ENCODE peak calls at places on chromosomes 3 and 15, in seven cellular contexts. H is mammary epithelial cell, M is PC-9, V is uterus, B is pancreas, C is A549, J is kidney. W is an unnamed sample.

GRCh38 chr15:99123706-99124451 is 19.0 kb downstream of the SYNM start:
- DNase-seq in H (peak), M (peak), V (peak), B (peak), C (peak), J (peak), W (peak)

GRCh38 chr3:64408770-64409169 is 183.5 kb upstream of the PRICKLE2 start:
- DNase-seq in H (no peak), M (no peak), V (no peak), B (no peak), C (no peak), J (no peak), W (no peak)

GRCh38 chr15:98444067-98444600 is 204.2 kb upstream of the IGF1R start:
- DNase-seq in H (no peak), M (peak), V (no peak), B (no peak), C (no peak), J (no peak), W (no peak)

GRCh38 chr3:13782501-13782900 is 97.4 kb downstream of the WNT7A start:
- DNase-seq in H (no peak), M (no peak), V (peak), B (no peak), C (no peak), J (peak), W (no peak)

GRCh38 chr3:184822654-184823053 is 10.7 kb downstream of the VPS8 start:
- DNase-seq in H (no peak), M (no peak), V (no peak), B (no peak), C (no peak), J (no peak), W (no peak)

GRCh38 chr15:53110999-53111398 is 320.9 kb upstream of the ONECUT1 start:
- DNase-seq in H (no peak), M (no peak), V (no peak), B (no peak), C (no peak), J (no peak), W (no peak)

GRCh38 chr3:100257601-100258000 is 3.2 kb upstream of the TBC1D23 start:
- DNase-seq in H (no peak), M (no peak), V (no peak), B (no peak), C (no peak), J (no peak), W (no peak)

GRCh38 chr3:65398953-65399352 is 639.8 kb downstream of the MAGI1 start:
- DNase-seq in H (peak), M (peak), V (no peak), B (no peak), C (no peak), J (no peak), W (no peak)

GRCh38 chr3:107429330-107430181 is 52.3 kb downstream of the CCDC54 start:
- DNase-seq in H (peak), M (peak), V (peak), B (peak), C (peak), J (peak), W (peak)

GRCh38 chr15:99717129-99718024 is 15.9 kb downstream of the LYSMD4 start:
- DNase-seq in H (no peak), M (no peak), V (no peak), B (no peak), C (no peak), J (no peak), W (no peak)

GRCh38 chr3:123449092-123449985 is 449 bp upstream of the ADCY5 start:
- DNase-seq in H (peak), M (no peak), V (peak), B (no peak), C (peak), J (no peak), W (no peak)

GRCh38 chr3:140712301-140712700 is 34.4 kb downstream of the TRIM42 start:
- DNase-seq in H (no peak), M (no peak), V (no peak), B (no peak), C (no peak), J (no peak), W (no peak)

GRCh38 chr15:70582143-70582945 is 181.0 kb downstream of the UACA start:
- DNase-seq in H (no peak), M (no peak), V (no peak), B (no peak), C (no peak), J (no peak), W (no peak)

GRCh38 chr3:8621872-8622271 is 22.7 kb downstream of the SSUH2 start:
- DNase-seq in H (no peak), M (no peak), V (peak), B (no peak), C (no peak), J (no peak), W (no peak)

GRCh38 chr3:64152100-64152499 is 73.2 kb downstream of the PRICKLE2 start:
- DNase-seq in H (peak), M (no peak), V (peak), B (no peak), C (peak), J (no peak), W (no peak)

GRCh38 chr3:59749291-59749690 is 699.5 kb upstream of the CFAP20DC start:
- DNase-seq in H (no peak), M (no peak), V (no peak), B (no peak), C (no peak), J (no peak), W (no peak)

GRCh38 chr15:35753486-35753885 is 207.5 kb upstream of the DPH6 start:
- DNase-seq in H (peak), M (no peak), V (no peak), B (no peak), C (no peak), J (no peak), W (no peak)

GRCh38 chr3:98735761-98736269 is 27.3 kb upstream of the ST3GAL6 start:
- DNase-seq in H (peak), M (no peak), V (no peak), B (no peak), C (no peak), J (no peak), W (no peak)

GRCh38 chr3:113948015-113948917 is 453 bp downstream of the ZDHHC23 start:
- DNase-seq in H (peak), M (peak), V (no peak), B (peak), C (peak), J (peak), W (no peak)

GRCh38 chr3:14617508-14618023 is 34.0 kb upstream of the CCDC174 start:
- DNase-seq in H (no peak), M (no peak), V (no peak), B (no peak), C (no peak), J (no peak), W (no peak)

GRCh38 chr3:154668187-154668586 is 238.2 kb upstream of the GPR149 start:
- DNase-seq in H (no peak), M (no peak), V (no peak), B (no peak), C (no peak), J (no peak), W (no peak)

GRCh38 chr3:179732661-179733348 is 80.0 kb downstream of the USP13 start:
- DNase-seq in H (no peak), M (no peak), V (no peak), B (no peak), C (no peak), J (no peak), W (no peak)

GRCh38 chr3:27521179-27521871 is 37.1 kb upstream of the SLC4A7 start:
- DNase-seq in H (peak), M (peak), V (no peak), B (no peak), C (peak), J (no peak), W (no peak)

GRCh38 chr3:59758672-59759071 is 708.8 kb upstream of the CFAP20DC start:
- DNase-seq in H (no peak), M (no peak), V (no peak), B (no peak), C (no peak), J (no peak), W (no peak)

GRCh38 chr15:44157679-44158078 is 37.4 kb downstream of the FRMD5 start:
- DNase-seq in H (peak), M (peak), V (no peak), B (no peak), C (peak), J (no peak), W (no peak)

DNA sequence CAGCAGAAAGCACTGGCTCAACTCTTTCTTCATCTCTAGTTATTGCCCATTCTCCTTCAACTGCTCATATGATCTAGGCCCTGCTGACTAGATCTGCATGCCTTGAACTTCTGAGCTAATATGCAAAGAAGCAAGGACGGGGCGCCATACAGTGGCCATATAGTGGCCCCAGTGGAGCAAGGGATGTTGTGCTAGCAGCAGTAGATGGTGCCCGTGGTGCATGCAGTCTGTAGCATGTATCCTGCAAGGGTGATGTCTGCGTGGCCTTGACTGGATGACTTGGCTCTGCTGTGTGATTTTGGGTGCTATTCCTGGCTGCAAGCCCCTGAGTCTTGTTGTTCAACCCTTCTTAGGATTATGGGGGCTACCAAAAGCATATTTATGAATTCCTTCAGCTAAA is 12.2 kb upstream of the NMD3 start:
- DNase-seq in H (no peak), M (no peak), V (no peak), B (no peak), C (no peak), J (no peak), W (no peak)
- H3K27ac ChIP-seq in H (no peak), M (no peak), V (no peak), B (no peak), C (no peak), J (no peak), W (no peak)

GRCh38 chr3:185948292-185948691 is 10.5 kb upstream of the TRA2B start:
- DNase-seq in H (no peak), M (no peak), V (no peak), B (no peak), C (no peak), J (no peak), W (no peak)
- H3K27ac ChIP-seq in H (no peak), M (no peak), V (no peak), B (no peak), C (no peak), J (no peak), W (no peak)

GRCh38 chr3:168860592-168860991 is 764.9 kb upstream of the GOLIM4 start:
- DNase-seq in H (no peak), M (no peak), V (no peak), B (no peak), C (no peak), J (no peak), W (no peak)
- H3K27ac ChIP-seq in H (no peak), M (no peak), V (no peak), B (no peak), C (no peak), J (peak), W (no peak)

GRCh38 chr3:130895690-130896089 is 1.8 kb downstream of the ATP2C1 start:
- DNase-seq in H (peak), M (no peak), V (no peak), B (no peak), C (no peak), J (no peak), W (no peak)
- H3K27ac ChIP-seq in H (peak), M (no peak), V (no peak), B (no peak), C (no peak), J (no peak), W (no peak)

GRCh38 chr3:10006762-10007090 is 19.5 kb upstream of the FANCD2 start:
- DNase-seq in H (no peak), M (no peak), V (no peak), B (no peak), C (no peak), J (no peak), W (no peak)

GRCh38 chr3:10007126-10007782 is 19.0 kb upstream of the FANCD2 start:
- DNase-seq in H (no peak), M (no peak), V (no peak), B (no peak), C (no peak), J (no peak), W (no peak)

GRCh38 chr3:10004960-10005564 is 18.4 kb upstream of the EMC3 start:
- DNase-seq in H (no peak), M (no peak), V (no peak), B (no peak), C (no peak), J (no peak), W (no peak)

GRCh38 chr3:10004506-10004905 is 17.9 kb upstream of the EMC3 start:
- DNase-seq in H (no peak), M (no peak), V (no peak), B (no peak), C (no peak), J (no peak), W (no peak)

DNA sequence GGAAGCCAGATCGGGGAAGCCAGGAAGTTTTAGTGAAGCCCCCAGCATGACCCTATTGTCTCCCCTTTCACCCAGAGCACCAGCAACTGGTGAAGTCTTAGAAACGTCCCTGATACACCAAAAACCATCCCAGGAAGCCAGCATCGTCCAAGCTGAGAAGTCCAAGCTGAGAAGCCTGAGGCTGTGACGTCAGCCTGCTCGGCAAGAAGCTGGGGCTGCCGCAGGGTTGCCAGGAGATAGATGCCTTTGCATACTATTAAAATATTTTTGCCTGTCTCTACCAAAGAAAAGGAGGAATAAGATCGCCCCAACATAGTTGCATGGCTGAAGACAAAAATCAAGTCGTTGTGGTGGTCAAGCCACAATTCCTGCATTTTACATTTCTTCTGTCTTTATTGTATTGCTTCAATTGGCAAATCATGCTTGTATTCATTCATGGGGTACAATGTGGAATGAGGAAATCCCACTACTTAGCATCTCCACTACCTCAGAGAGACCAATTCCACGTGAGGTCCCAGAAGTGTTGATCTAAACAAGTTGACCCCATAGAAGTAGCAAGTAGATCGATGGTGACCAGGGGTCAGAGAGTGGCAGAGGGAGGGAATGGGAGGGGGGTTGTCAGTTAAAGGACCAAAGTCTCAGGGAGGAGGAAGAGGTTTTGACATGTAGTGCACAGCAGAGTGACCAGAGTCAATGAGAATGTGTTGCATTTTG is 19.6 kb upstream of the EMC3 start:
- DNase-seq in H (no peak), M (no peak), V (no peak), B (no peak), C (no peak), J (no peak), W (no peak)
- H3K27ac ChIP-seq in H (no peak), M (no peak), V (no peak), B (no peak), C (no peak), J (no peak), W (no peak)

DNA sequence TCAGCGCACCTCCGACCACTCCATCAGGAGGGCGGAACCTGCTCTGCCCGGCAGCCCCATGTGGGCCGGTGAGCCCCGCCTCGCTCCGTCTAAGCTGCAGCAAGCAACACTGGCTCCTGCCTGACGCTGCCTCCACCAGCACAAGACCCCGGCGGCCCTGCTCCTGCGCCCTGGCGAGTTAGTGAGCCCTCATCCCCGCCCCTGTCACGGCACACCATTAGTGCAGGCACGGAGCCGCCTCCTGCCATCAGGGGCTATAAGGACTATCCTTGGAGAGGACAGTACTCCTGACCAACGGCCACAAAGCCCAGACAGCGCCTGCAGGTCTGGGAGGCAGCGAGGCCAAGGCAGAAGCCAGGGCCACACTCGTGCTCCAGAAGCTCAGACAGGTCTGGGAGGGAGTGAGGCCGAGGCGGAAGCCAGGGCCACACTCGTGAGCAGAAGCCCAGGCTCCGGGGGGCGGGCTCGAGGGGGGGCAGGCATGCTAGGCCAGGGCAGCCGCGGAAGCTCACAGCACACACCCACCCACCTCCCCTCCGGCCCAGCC is 39.4 kb downstream of the TNK2 start:
- DNase-seq in H (no peak), M (no peak), V (no peak), B (no peak), C (no peak), J (peak), W (no peak)
- H3K27ac ChIP-seq in H (no peak), M (no peak), V (no peak), B (no peak), C (no peak), J (no peak), W (no peak)

DNA sequence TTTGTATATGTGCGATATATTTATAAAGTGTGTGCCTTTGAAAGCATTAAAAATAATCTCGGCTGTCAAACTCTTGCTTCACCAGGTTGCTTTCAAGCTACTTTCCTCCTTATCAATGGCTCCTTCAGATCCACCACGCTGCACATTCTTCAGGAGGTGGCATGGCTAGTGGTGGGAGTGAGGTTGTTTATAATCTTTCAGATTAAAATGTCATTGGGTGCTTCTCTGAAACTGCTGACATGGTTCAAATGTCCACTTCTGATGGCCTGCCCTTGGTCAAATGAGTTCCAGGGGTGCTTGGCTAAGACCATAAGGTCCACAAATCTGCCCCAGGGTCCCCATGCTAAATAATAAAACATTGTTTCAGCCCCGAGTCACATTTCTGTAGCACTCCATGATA is 36.7 kb downstream of the ARHGAP31 start:
- DNase-seq in H (no peak), M (no peak), V (no peak), B (no peak), C (no peak), J (no peak), W (no peak)
- H3K27ac ChIP-seq in H (no peak), M (no peak), V (no peak), B (no peak), C (no peak), J (no peak), W (no peak)